ENCODE peak calls at places on chromosomes 2 and 18, in six cellular contexts. N, D, R, E, G and C are unnamed samples.

GRCh38 chr2:146317959-146318358 is 1526.9 kb upstream of the ACVR2A start:
- DNase-seq in R (no peak), N (peak), D (peak), G (no peak), E (no peak), C (peak)

GRCh38 chr2:75655861-75656260 is 9.3 kb downstream of the MRPL19 start:
- DNase-seq in N (peak), E (no peak), G (no peak), R (no peak), D (no peak), C (peak)

GRCh38 chr2:43462866-43463641 is 132.8 kb downstream of the THADA start:
- DNase-seq in D (peak), R (no peak), G (no peak), N (no peak), E (no peak), C (no peak)

GRCh38 chr18:54776282-54776977 is 51.8 kb upstream of the RAB27B start:
- DNase-seq in R (no peak), G (peak), E (no peak), N (peak), D (peak), C (peak)

GRCh38 chr2:134722728-134723127 is 3.9 kb upstream of the TMEM163 start:
- DNase-seq in D (no peak), R (peak), E (no peak), N (no peak), G (no peak), C (no peak)

GRCh38 chr2:229852565-229852964 is 69.2 kb downstream of the TRIP12 start:
- DNase-seq in D (peak), R (no peak), G (peak), E (peak), N (peak), C (peak)

GRCh38 chr18:59268722-59269562 is 4.3 kb downstream of the RAX start:
- DNase-seq in R (no peak), E (no peak), G (no peak), D (peak), N (no peak), C (peak)

GRCh38 chr18:58087928-58088722 is 44.1 kb downstream of the NEDD4L start:
- DNase-seq in D (peak), E (no peak), G (no peak), R (no peak), N (peak), C (no peak)

GRCh38 chr2:71630110-71630967 is 177.0 kb downstream of the DYSF start:
- DNase-seq in G (no peak), R (no peak), N (no peak), E (no peak), D (peak), C (no peak)

GRCh38 chr2:155273314-155273713 is 574.8 kb downstream of the KCNJ3 start:
- DNase-seq in D (no peak), E (no peak), N (no peak), G (no peak), R (no peak), C (no peak)

GRCh38 chr2:133674433-133675331 is 106.4 kb upstream of the NCKAP5 start:
- DNase-seq in R (no peak), N (peak), G (peak), E (no peak), D (peak), C (peak)

GRCh38 chr2:88016948-88017779 is 817 bp upstream of the RNU2-63P start:
- DNase-seq in N (no peak), E (no peak), D (no peak), R (no peak), G (no peak), C (peak)

GRCh38 chr2:83186050-83186790 is 1272.9 kb downstream of the SUCLG1 start:
- DNase-seq in D (no peak), R (no peak), N (no peak), G (no peak), E (no peak), C (no peak)

GRCh38 chr2:154527962-154528361 is 170.5 kb upstream of the KCNJ3 start:
- DNase-seq in D (no peak), N (no peak), G (no peak), E (no peak), R (no peak), C (no peak)

GRCh38 chr2:8076453-8077284 is 605.2 kb upstream of the ID2 start:
- DNase-seq in R (no peak), N (no peak), E (no peak), D (no peak), G (no peak), C (no peak)

GRCh38 chr2:26008851-26009566 is 24.9 kb upstream of the RAB10 start:
- DNase-seq in N (peak), G (no peak), E (no peak), R (no peak), D (peak), C (peak)

GRCh38 chr2:205650450-205650849 is 31.9 kb upstream of the NRP2 start:
- DNase-seq in N (peak), G (no peak), E (no peak), D (peak), R (no peak), C (peak)

GRCh38 chr2:71759056-71759455 is 305.7 kb downstream of the DYSF start:
- DNase-seq in D (no peak), N (peak), R (no peak), E (no peak), G (no peak), C (peak)

GRCh38 chr2:157427922-157428303 is 16.0 kb downstream of the CYTIP start:
- DNase-seq in N (no peak), D (no peak), R (no peak), E (no peak), G (no peak), C (no peak)

GRCh38 chr2:68253211-68254068 is 1.1 kb upstream of the PPP3R1 start:
- DNase-seq in G (no peak), E (no peak), R (peak), D (peak), N (peak), C (no peak)

GRCh38 chr18:35478520-35479435 is 19.0 kb downstream of the INO80C start:
- DNase-seq in D (peak), G (no peak), R (no peak), N (peak), E (no peak), C (peak)

GRCh38 chr2:19540739-19541503 is 182.5 kb upstream of the OSR1 start:
- DNase-seq in G (peak), D (peak), R (no peak), N (peak), E (no peak), C (peak)

GRCh38 chr2:13414907-13415306 is 698.2 kb downstream of the TRIB2 start:
- DNase-seq in N (no peak), R (no peak), D (no peak), G (no peak), E (no peak), C (no peak)

GRCh38 chr18:11859903-11860407 is 8.7 kb downstream of the CHMP1B start:
- DNase-seq in E (no peak), R (no peak), D (peak), G (no peak), N (peak), C (peak)
- TF ChIP-seq CTCF in E (no peak), R (no peak), D (peak), G (peak), N (peak), C (peak)

GRCh38 chr2:98483257-98483861 is 38.7 kb downstream of the INPP4A start:
- DNase-seq in N (no peak), G (no peak), E (no peak), D (peak), R (peak), C (no peak)

GRCh38 chr2:98485453-98485755 is 40.7 kb downstream of the INPP4A start:
- DNase-seq in D (no peak), R (no peak), G (no peak), N (no peak), E (no peak), C (no peak)

GRCh38 chr2:98486374-98486981 is 41.8 kb downstream of the INPP4A start:
- DNase-seq in N (no peak), R (peak), G (no peak), D (no peak), E (no peak), C (no peak)

GRCh38 chr2:98484121-98484557 is 39.5 kb downstream of the INPP4A start:
- DNase-seq in G (no peak), N (no peak), E (no peak), D (no peak), R (no peak), C (no peak)

GRCh38 chr2:98484652-98485452 is 40.2 kb downstream of the INPP4A start:
- DNase-seq in G (no peak), N (no peak), D (peak), E (no peak), R (no peak), C (no peak)
- H3K4me3 ChIP-seq in G (no peak), N (no peak), D (no peak), E (no peak), R (no peak), C (no peak)

GRCh38 chr2:47541848-47542450 is 139.0 kb downstream of the MSH2 start:
- DNase-seq in G (no peak), R (no peak), E (no peak), D (no peak), N (peak), C (peak)

GRCh38 chr2:47535991-47536390 is 133.0 kb downstream of the MSH2 start:
- DNase-seq in N (no peak), D (peak), G (no peak), R (no peak), E (no peak), C (peak)

GRCh38 chr2:47535073-47535472 is 132.1 kb downstream of the MSH2 start:
- DNase-seq in R (no peak), N (no peak), E (no peak), D (no peak), G (no peak), C (no peak)

GRCh38 chr2:47536696-47537095 is 133.7 kb downstream of the MSH2 start:
- DNase-seq in R (no peak), G (no peak), D (no peak), E (no peak), N (no peak), C (no peak)

GRCh38 chr2:47539228-47539627 is 136.3 kb downstream of the MSH2 start:
- DNase-seq in E (no peak), N (no peak), D (no peak), G (no peak), R (no peak), C (no peak)
- TF ChIP-seq CTCF in E (no peak), N (peak), D (peak), G (peak), R (peak), C (peak)

DNA sequence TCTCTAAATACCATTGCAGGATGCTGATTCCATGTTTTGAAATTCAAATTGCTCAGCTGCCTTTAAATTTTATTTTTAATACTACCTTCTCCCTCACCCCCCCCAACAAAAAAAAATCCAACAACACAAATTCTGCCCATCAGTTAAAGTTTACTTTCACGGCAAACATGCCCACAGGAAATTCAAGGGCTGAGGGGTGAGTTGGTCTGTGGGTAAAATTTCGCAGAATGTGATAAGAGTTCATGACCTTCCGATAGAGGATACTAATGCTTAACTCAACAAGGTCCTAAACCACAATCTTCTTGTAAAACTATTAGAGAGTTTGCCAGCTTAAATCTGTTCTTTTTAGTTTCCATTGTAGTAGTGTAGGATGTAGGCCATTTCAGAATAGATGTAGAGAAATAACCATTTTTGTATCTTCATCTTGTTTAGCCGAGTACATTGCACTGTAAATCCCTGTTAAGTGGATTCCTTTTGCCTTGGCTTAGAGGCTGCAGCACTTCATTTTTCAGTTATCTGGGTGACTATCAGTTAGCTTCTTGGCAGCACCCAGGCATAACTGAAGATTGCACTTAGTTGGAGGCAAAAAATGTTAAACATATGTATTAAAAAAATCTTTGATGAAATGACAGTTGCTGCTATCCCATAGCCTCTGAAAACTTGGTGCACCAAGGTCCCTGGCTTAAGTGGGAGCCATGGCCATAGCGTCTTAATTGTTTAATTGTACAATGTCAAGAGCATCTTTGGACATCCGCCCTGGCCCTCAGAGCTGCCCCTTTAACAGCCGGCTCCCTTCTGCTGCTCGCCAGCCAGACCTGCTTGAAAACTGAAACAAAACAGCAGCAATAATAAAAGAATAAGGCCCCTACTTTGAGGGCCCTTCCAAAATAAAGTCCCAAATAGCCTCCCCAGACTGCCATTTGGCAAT is 232.4 kb downstream of the HAUS1 start:
- DNase-seq in R (no peak), N (no peak), D (no peak), G (no peak), E (no peak), C (no peak)
- H3K4me3 ChIP-seq in R (no peak), N (no peak), D (peak), G (no peak), E (no peak), C (no peak)

GRCh38 chr2:45607701-45608100 is 3.4 kb downstream of the SRBD1 start:
- DNase-seq in E (no peak), R (no peak), G (no peak), D (peak), N (no peak), C (peak)
- TF ChIP-seq CTCF in E (no peak), R (peak), G (peak), D (peak), N (peak), C (peak)

DNA sequence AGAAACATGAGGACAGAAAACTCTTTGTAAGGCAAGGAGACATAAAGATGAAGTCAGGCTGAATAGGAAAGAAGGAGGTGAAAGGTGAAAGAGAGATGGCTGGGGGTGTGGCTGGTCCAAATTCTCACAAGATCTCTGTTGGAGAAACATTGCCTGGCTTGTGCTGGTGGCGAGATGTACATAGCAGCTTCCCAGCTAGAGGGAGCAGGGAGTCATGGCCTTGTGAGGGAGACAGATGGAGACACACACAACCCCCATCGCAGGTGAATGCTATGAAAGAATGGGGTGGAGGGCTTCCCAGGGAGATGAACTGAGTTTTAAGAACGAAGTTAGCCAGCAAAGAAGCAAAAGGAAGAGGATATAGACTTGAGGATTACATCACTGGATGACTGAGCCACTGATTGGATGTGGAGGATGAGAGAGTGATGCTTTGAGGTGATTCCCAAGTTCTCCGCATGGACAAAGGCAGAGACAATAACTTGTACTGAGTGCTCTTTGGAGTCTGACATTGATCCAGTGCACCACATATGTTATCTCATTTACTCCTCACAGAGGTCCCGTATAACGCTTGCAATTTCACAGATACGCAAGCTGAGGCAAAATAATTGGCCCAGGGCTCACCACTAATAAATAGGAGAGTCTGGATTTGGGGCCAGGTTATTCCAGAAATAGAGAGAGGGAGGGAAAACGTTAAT is 3.6 kb upstream of the EMX1 start:
- DNase-seq in R (no peak), E (peak), N (no peak), G (no peak), D (no peak), C (no peak)
- H3K4me3 ChIP-seq in R (no peak), E (no peak), N (no peak), G (no peak), D (no peak), C (no peak)

GRCh38 chr2:224507789-224508188 is 77.4 kb downstream of the CUL3 start:
- DNase-seq in D (no peak), N (peak), R (no peak), G (no peak), E (no peak), C (no peak)
- TF ChIP-seq CTCF in D (no peak), N (no peak), R (no peak), G (no peak), E (no peak), C (no peak)